ENCODE peak calls at places on chromosomes 13 and 19, in four cellular contexts. Y is H9, L is neuronal stem cell, G is IMR-90. P is an unnamed sample.

GRCh38 chr19:47493378-47494210 is 9.6 kb upstream of the KPTN start:
- DNase-seq in G (no peak), L (no peak), Y (no peak), P (no peak)

GRCh38 chr13:93690139-93690538 is 463.5 kb downstream of the GPC6 start:
- DNase-seq in Y (no peak), G (peak; percentile 46), L (peak; percentile 48), P (no peak)

GRCh38 chr13:101634142-101634541 is 181.7 kb downstream of the ITGBL1 start:
- DNase-seq in L (no peak), G (no peak), Y (no peak), P (no peak)

GRCh38 chr19:11780431-11781020 is 13.7 kb downstream of the ZNF441 start:
- DNase-seq in L (no peak), Y (no peak), G (no peak), P (no peak)

GRCh38 chr13:44385847-44386246 is 12.2 kb downstream of the SERP2 start:
- DNase-seq in L (no peak), G (no peak), Y (no peak), P (no peak)

GRCh38 chr19:38788478-38789243 is at the start of gene LGALS7B:
- DNase-seq in Y (no peak), L (no peak), G (no peak), P (no peak)

GRCh38 chr19:23758187-23759074 is at the start of gene ZNF681:
- DNase-seq in G (peak; percentile 83), Y (peak; percentile 92), L (peak; percentile 74), P (peak; percentile 91)

GRCh38 chr19:58047672-58048071 is 11.4 kb upstream of the ZNF135 start:
- DNase-seq in G (no peak), L (no peak), Y (no peak), P (no peak)

GRCh38 chr13:97068146-97068545 is 73.9 kb upstream of the OXGR1 start:
- DNase-seq in Y (no peak), L (no peak), G (peak; percentile 6), P (no peak)

GRCh38 chr13:56039992-56040391 is 1100.7 kb upstream of the PRR20A start:
- DNase-seq in Y (no peak), L (no peak), G (no peak), P (no peak)

GRCh38 chr19:39543477-39543857 is 3.5 kb upstream of the EID2 start:
- DNase-seq in L (no peak), G (no peak), Y (no peak), P (peak; percentile 82)

GRCh38 chr13:113087923-113088690 is 17.5 kb upstream of the F7 start:
- DNase-seq in Y (no peak), G (no peak), L (no peak), P (no peak)

GRCh38 chr13:42549555-42549941 is 24.4 kb upstream of the TNFSF11 start:
- DNase-seq in G (no peak), Y (no peak), L (no peak), P (no peak)

GRCh38 chr19:34468400-34468799 is 13.2 kb upstream of the WTIP start:
- DNase-seq in Y (no peak), G (no peak), L (no peak), P (no peak)

GRCh38 chr19:35295453-35295791 is 3.5 kb downstream of the MAG start:
- DNase-seq in L (no peak), G (no peak), Y (no peak), P (no peak)

GRCh38 chr19:39865186-39865585 is 19.0 kb upstream of the FBL start:
- DNase-seq in Y (no peak), G (no peak), L (no peak), P (no peak)

GRCh38 chr13:79482271-79482970 is 1.5 kb downstream of the NDFIP2 start:
- DNase-seq in G (peak; percentile 35), Y (no peak), L (no peak), P (peak; percentile 89)

GRCh38 chr13:108877300-108877699 is 247.9 kb downstream of the MYO16 start:
- DNase-seq in G (peak; percentile 51), L (no peak), Y (no peak), P (no peak)

GRCh38 chr19:35138305-35138799 is 272 bp upstream of the FXYD1 start:
- DNase-seq in G (no peak), L (no peak), Y (no peak), P (no peak)

GRCh38 chr13:50700664-50701266 is 142.7 kb downstream of the DLEU7 start:
- DNase-seq in Y (no peak), G (no peak), L (no peak), P (no peak)

GRCh38 chr19:32287811-32288227 is 57.6 kb upstream of the ZNF507 start:
- DNase-seq in G (peak; percentile 61), Y (peak; percentile 84), L (peak; percentile 63), P (peak; percentile 75)

GRCh38 chr19:40510526-40511115 is 43.8 kb downstream of the SPTBN4 start:
- DNase-seq in G (peak; percentile 13), L (no peak), Y (no peak), P (peak; percentile 34)

GRCh38 chr19:55738302-55738701 is at the start of gene NLRP9:
- DNase-seq in L (no peak), Y (no peak), G (no peak), P (no peak)

GRCh38 chr13:43307921-43308433 is 284.6 kb downstream of the DNAJC15 start:
- DNase-seq in G (peak; percentile 87), L (no peak), Y (no peak), P (no peak)

GRCh38 chr19:50476943-50477264 is 256 bp upstream of the GARIN5A start:
- DNase-seq in L (no peak), G (no peak), Y (no peak), P (no peak)

GRCh38 chr19:54282706-54283105 is 1.8 kb upstream of the LILRB2 start:
- DNase-seq in L (no peak), G (no peak), Y (no peak), P (no peak)

GRCh38 chr13:98994896-98995295 is 17.0 kb upstream of the DOCK9 start:
- DNase-seq in Y (no peak), L (no peak), G (no peak), P (peak; percentile 16)

GRCh38 chr13:109243311-109243951 is 543.0 kb downstream of the IRS2 start:
- DNase-seq in L (no peak), G (peak; percentile 91), Y (no peak), P (peak; percentile 86)

GRCh38 chr13:42876810-42877550 is 95.6 kb downstream of the FAM216B start:
- DNase-seq in L (no peak), Y (no peak), G (peak; percentile 66), P (no peak)

GRCh38 chr13:85528578-85529215 is 270.5 kb downstream of the SLITRK6 start:
- DNase-seq in L (no peak), G (peak; percentile 90), Y (no peak), P (peak; percentile 4)

DNA sequence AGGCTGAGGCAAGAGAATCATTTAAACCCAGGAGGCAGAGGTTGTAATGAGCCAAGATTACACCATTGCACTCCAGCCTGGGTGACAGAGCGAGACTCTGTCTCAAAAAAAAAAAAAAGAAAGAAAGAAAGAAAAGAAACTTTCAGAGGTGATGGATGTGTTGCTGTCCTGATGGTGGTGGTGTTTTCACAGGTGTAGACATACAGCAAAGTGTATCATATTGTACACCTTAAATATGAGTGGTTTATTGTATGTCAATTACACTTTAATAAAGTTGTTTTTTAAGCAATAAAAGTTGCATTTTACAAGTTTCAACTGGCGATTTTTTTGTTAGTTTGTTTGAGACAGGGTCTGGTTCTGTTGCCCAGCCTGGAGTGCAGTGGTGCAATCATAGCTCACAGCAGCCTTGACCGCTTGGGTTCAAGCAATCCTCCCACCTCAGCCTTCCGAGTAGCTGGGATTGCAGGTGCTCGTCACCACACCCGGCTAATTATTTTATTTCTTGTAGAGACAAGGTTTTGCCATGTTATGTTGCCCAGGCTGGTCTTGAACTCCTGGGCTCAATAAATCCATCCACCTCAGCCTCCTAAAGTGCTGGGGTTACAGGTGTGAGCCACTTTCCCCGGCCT is 13.5 kb upstream of the INSR start:
- DNase-seq in Y (no peak), G (no peak), L (no peak), P (no peak)
- H2BK5ac ChIP-seq in Y (no peak overlapping the region), G (no peak overlapping the region), L (no peak overlapping the region), P (no peak overlapping the region)

GRCh38 chr13:35600137-35600536 is 123.6 kb upstream of the MAB21L1 start:
- DNase-seq in L (no peak), Y (no peak), G (peak; percentile 9), P (peak; percentile 86)

GRCh38 chr13:35598790-35599369 is 122.4 kb upstream of the MAB21L1 start:
- DNase-seq in G (peak; percentile 6), Y (no peak), L (no peak), P (no peak)

GRCh38 chr13:35598233-35598632 is 121.7 kb upstream of the MAB21L1 start:
- DNase-seq in Y (no peak), L (no peak), G (no peak), P (no peak)

GRCh38 chr13:35597451-35597850 is 121.0 kb upstream of the MAB21L1 start:
- DNase-seq in L (no peak), G (no peak), Y (no peak), P (no peak)

GRCh38 chr13:35599385-35599784 is 122.9 kb upstream of the MAB21L1 start:
- DNase-seq in Y (no peak), L (no peak), G (no peak), P (no peak)
- H2AFZ ChIP-seq in Y (no peak overlapping the region), L (peak overlapping the region; percentile 49), G (no peak overlapping the region), P (peak overlapping the region; percentile 52)

GRCh38 chr13:24050796-24051715 is 109.5 kb upstream of the SPATA13 start:
- DNase-seq in Y (no peak), G (no peak), L (no peak), P (peak; percentile 62)

GRCh38 chr13:24045456-24045996 is 115.0 kb upstream of the SPATA13 start:
- DNase-seq in Y (no peak), G (no peak), L (no peak), P (no peak)

GRCh38 chr13:24052547-24052981 is 108.0 kb upstream of the SPATA13 start:
- DNase-seq in Y (no peak), L (no peak), G (peak; percentile 30), P (no peak)

GRCh38 chr13:24053505-24054251 is 106.8 kb upstream of the SPATA13 start:
- DNase-seq in G (peak; percentile 68), Y (peak; percentile 87), L (peak; percentile 43), P (peak; percentile 81)

DNA sequence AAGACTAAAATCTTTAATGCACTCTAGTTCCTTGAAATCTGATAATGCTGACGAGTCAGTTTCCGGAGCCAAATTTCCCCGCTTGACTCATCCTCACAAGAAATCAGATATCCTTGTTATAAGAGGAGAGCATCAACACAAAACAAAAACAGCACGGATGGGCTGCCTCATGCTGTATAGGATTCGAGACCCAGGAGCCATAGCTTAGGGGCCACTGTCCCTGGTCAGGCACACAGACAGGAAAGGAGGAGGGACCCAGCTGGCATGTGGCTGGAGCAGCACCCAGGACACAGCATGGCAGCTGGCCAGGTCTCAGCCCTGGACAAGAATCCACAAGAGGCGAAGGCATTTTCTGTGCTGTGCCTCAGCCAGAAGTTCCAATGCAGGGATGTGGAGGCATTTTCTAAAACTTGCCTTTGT is 110.2 kb upstream of the SPATA13 start:
- DNase-seq in Y (no peak), L (no peak), G (peak; percentile 86), P (peak; percentile 55)
- H3K4me2 ChIP-seq in Y (no peak overlapping the region), L (no peak overlapping the region), G (peak overlapping the region; percentile 22), P (no peak overlapping the region)

DNA sequence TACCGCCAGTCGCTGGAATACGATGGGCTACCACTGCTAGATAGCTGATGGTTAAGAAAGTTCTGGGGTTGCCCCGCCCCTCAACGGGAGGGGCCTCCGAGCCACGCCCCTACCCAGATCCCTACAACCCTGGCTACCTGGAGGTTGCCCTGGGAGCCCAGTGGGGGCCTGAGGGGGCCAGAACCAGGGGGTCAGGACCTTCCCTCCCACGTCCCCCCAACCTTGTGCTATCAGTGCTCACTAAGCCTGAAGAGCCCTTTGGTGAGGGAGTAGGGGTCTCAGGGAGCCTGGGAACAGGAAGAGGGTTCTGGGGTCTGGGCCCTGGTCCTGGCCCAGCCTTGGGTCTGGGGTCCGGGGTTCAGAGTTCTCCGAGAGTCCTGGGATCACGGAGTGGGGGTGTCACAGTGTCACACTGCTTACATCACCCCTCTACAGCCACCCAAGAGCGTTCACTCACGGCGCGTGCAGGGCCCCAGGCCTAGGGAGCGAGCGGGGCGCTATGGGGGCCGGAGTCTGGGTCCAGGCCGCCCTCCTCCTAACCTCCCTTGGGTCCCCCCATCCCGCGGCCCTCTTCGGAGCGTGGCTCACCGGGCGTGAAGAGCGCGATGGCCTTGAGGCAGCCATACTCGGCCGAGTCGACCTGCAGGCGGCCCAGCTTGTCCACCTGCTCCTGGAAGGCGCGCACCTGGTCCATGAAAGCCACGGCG is 9.0 kb downstream of the OCEL1 start:
- DNase-seq in L (no peak), G (peak; percentile 38), Y (peak; percentile 81), P (no peak)
- H2BK5ac ChIP-seq in L (peak overlapping the region; percentile 95), G (peak overlapping the region; percentile 27), Y (no peak overlapping the region), P (no peak overlapping the region)